ENCODE peak calls at places on chromosomes 11 and 22, in six cellular contexts. J is astrocyte of the spinal cord, V is right atrium auricular region, H is fibroblast of lung, G is GM12865, O is uterus. K is an unnamed sample.

GRCh38 chr22:25702046-25702445 is 39.9 kb upstream of the MYO18B start:
- DNase-seq in J (peak), V (no peak), H (peak), G (peak), O (no peak), K (no peak)

GRCh38 chr11:25924586-25924985 is 407.3 kb upstream of the ANO3 start:
- DNase-seq in J (no peak), V (no peak), H (no peak), G (no peak), O (no peak), K (no peak)

GRCh38 chr11:74470526-74470925 is 3.2 kb upstream of the KCNE3 start:
- DNase-seq in J (no peak), V (peak), H (no peak), G (no peak), O (no peak), K (no peak)

GRCh38 chr11:31417357-31417756 is 47.7 kb downstream of the DNAJC24 start:
- DNase-seq in J (no peak), V (no peak), H (no peak), G (no peak), O (no peak), K (no peak)

GRCh38 chr22:44494497-44494896 is 3.5 kb downstream of the RTL6 start:
- DNase-seq in J (no peak), V (no peak), H (no peak), G (no peak), O (no peak), K (no peak)

GRCh38 chr11:36702330-36703054 is 104.5 kb upstream of the RAG2 start:
- DNase-seq in J (peak), V (no peak), H (peak), G (peak), O (no peak), K (peak)

GRCh38 chr11:120521176-120521575 is 9.6 kb downstream of the GRIK4 start:
- DNase-seq in J (no peak), V (no peak), H (no peak), G (no peak), O (no peak), K (no peak)

GRCh38 chr11:22733849-22734248 is 67.4 kb downstream of the GAS2 start:
- DNase-seq in J (no peak), V (no peak), H (no peak), G (no peak), O (no peak), K (no peak)

GRCh38 chr11:85694385-85694980 is 8.5 kb upstream of the CCDC89 start:
- DNase-seq in J (peak), V (no peak), H (peak), G (peak), O (no peak), K (no peak)

GRCh38 chr11:72524711-72525110 is 90.4 kb upstream of the CLPB start:
- DNase-seq in J (no peak), V (no peak), H (peak), G (no peak), O (no peak), K (peak)

GRCh38 chr11:122791836-122792235 is 46.5 kb upstream of the CRTAM start:
- DNase-seq in J (peak), V (no peak), H (peak), G (no peak), O (no peak), K (no peak)

GRCh38 chr22:18031670-18032454 is 7.5 kb upstream of the MICAL3 start:
- DNase-seq in J (peak), V (no peak), H (peak), G (no peak), O (peak), K (peak)

GRCh38 chr11:67584881-67585873 is 1.6 kb downstream of the GSTP1 start:
- DNase-seq in J (no peak), V (no peak), H (no peak), G (no peak), O (no peak), K (no peak)

GRCh38 chr11:62999649-63000048 is 14.9 kb upstream of the SLC22A6 start:
- DNase-seq in J (no peak), V (no peak), H (no peak), G (no peak), O (no peak), K (no peak)

GRCh38 chr11:119671561-119672015 is 57.4 kb downstream of the NECTIN1 start:
- DNase-seq in J (peak), V (no peak), H (peak), G (no peak), O (peak), K (no peak)

GRCh38 chr11:86438685-86439084 is 64.0 kb downstream of the CCDC81 start:
- DNase-seq in J (peak), V (no peak), H (peak), G (no peak), O (no peak), K (no peak)

GRCh38 chr11:116376547-116376946 is 396.2 kb downstream of the BUD13 start:
- DNase-seq in J (no peak), V (no peak), H (no peak), G (no peak), O (no peak), K (no peak)

GRCh38 chr22:49929553-49929979 is 11.1 kb downstream of the CRELD2 start:
- DNase-seq in J (no peak), V (no peak), H (no peak), G (peak), O (peak), K (no peak)

DNA sequence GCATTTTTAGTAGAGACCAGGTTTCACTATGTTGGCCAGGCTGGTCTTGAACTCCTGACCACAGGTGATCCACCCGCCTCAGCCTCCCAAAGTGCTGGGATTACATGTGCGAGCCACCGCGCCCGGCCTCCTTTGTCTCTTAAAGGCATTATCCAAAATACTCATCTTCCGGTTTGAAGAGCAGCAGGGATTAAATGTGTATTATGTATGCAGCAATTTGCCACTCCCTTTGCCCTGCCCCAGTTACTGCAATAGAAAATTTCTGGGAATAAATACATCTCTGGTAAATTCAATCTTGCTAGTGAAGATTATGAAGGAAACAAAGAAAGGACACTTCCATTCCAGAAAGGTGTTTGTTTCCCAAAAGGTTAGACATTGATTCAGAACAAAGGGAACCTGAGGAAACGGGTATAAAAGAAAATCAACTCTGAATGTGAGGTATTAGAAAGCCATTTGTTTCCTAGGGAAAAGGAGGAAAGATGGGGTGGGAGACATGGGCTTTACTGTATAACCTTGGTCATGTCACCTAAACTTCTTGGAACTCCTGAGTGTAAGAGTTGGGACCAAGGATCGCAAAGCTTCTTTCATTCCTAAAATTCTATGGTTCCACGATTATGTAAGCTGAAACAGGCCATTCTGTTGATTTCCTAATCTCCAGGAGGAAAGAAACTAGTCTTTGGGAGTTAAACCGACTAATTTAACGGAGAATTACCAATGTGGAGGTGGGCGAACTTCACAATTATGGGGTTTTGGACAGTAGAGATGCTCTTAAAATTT is 962 bp upstream of the HIPK3 start:
- DNase-seq in J (peak), V (no peak), H (no peak), G (no peak), O (no peak), K (no peak)
- H3K4me3 ChIP-seq in J (peak), V (peak), H (peak), G (peak), O (peak), K (peak)

DNA sequence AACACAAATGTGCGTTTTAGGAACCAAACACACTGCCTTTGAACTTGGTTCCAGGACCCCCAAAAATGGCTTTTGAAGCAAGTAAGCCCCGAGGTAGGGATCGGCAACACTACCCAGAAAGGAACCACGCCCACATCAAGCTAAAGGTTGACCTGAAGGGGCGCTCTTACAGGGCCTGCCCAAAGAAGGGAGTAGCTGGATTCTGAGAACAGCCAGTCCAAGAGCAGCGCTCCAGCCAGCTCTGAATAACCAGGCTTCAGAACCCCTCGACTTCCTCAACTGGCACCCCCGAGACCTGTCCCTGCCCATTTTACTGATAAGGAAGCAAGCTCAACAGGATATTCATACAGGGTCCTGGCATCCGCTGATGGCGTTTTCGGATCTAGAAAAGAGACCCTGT is 18.9 kb upstream of the MOB2 start:
- DNase-seq in J (no peak), V (no peak), H (no peak), G (no peak), O (no peak), K (no peak)
- TF ChIP-seq CTCF in J (no peak), V (no peak), H (no peak), G (no peak), O (no peak), K (no peak)

GRCh38 chr11:65419773-65420481 is 2.7 kb upstream of the NEAT1 start:
- DNase-seq in J (peak), V (peak), H (peak), G (peak), O (peak), K (peak)
- H3K4me3 ChIP-seq in J (no peak), V (peak), H (peak), G (peak), O (peak), K (no peak)

GRCh38 chr22:32828150-32828549 is 26.6 kb downstream of the TIMP3 start:
- DNase-seq in J (no peak), V (no peak), H (no peak), G (no peak), O (no peak), K (no peak)
- TF ChIP-seq CTCF in J (peak), V (peak), H (peak), G (no peak), O (peak), K (no peak)

GRCh38 chr11:30225642-30226041 is 5.2 kb upstream of the FSHB start:
- DNase-seq in J (no peak), V (no peak), H (no peak), G (no peak), O (no peak), K (no peak)
- H3K4me3 ChIP-seq in J (no peak), V (no peak), H (no peak), G (no peak), O (no peak), K (no peak)

GRCh38 chr22:41857860-41858199 is 24.9 kb downstream of the SREBF2 start:
- DNase-seq in J (no peak), V (no peak), H (no peak), G (no peak), O (no peak), K (no peak)
- TF ChIP-seq CTCF in J (no peak), V (no peak), H (no peak), G (no peak), O (no peak), K (no peak)

GRCh38 chr11:30322826-30323710 is at the start of gene ARL14EP:
- DNase-seq in J (peak), V (peak), H (peak), G (peak), O (peak), K (peak)

GRCh38 chr11:30326911-30327310 is 4.0 kb downstream of the ARL14EP start:
- DNase-seq in J (no peak), V (no peak), H (no peak), G (no peak), O (no peak), K (no peak)

GRCh38 chr11:30326114-30326783 is 3.3 kb downstream of the ARL14EP start:
- DNase-seq in J (peak), V (no peak), H (peak), G (no peak), O (no peak), K (no peak)

GRCh38 chr11:30321321-30321720 is 1.6 kb upstream of the ARL14EP start:
- DNase-seq in J (no peak), V (no peak), H (no peak), G (no peak), O (no peak), K (no peak)

GRCh38 chr11:30322162-30322561 is 742 bp upstream of the ARL14EP start:
- DNase-seq in J (no peak), V (no peak), H (no peak), G (no peak), O (no peak), K (no peak)
- H3K4me3 ChIP-seq in J (no peak), V (no peak), H (peak), G (peak), O (peak), K (no peak)

GRCh38 chr11:7654094-7654742 is 19.1 kb downstream of the CYB5R2 start:
- DNase-seq in J (no peak), V (no peak), H (no peak), G (no peak), O (no peak), K (no peak)

GRCh38 chr11:7648264-7648663 is 25.0 kb downstream of the CYB5R2 start:
- DNase-seq in J (no peak), V (no peak), H (no peak), G (no peak), O (no peak), K (no peak)

GRCh38 chr11:7651140-7651551 is 22.2 kb downstream of the CYB5R2 start:
- DNase-seq in J (no peak), V (no peak), H (no peak), G (no peak), O (no peak), K (no peak)

GRCh38 chr11:7655253-7656217 is 17.8 kb downstream of the CYB5R2 start:
- DNase-seq in J (no peak), V (no peak), H (no peak), G (no peak), O (no peak), K (no peak)

DNA sequence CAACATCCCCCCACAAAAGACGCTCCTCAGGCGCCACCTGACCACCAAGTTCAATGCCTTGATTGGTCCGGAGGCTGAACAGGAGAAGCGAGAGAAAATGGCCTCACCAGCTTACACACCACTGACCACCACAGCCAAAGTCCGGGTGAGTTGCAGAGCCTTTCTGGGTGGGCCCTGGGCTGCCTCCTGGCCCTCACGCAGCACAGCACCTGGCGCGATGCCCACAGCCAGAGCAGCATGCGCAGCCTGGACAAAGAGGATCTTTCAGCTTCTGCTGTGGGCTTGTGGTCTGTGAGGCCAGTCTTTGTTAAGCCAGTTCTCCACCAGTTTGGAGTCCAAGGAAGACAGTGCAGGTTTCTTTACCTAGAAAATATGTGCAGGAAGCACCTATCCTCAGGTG is 21.6 kb downstream of the CYB5R2 start:
- DNase-seq in J (no peak), V (no peak), H (no peak), G (no peak), O (no peak), K (no peak)
- TF ChIP-seq CTCF in J (no peak), V (no peak), H (no peak), G (no peak), O (no peak), K (peak)

K was measured in AG09309.